ENCODE peak calls at places on chromosomes 11 and 22, in six cellular contexts. One of them, this sample, is unnamed.

GRCh38 chr22:48234011-48234410 is 1471.6 kb downstream of the TBC1D22A start:
- DNase-seq in NCI-H82: no peak
- DNase-seq in IMR-90: no peak
- DNase-seq in erythroblast: no peak
- DNase-seq in AG20443: no peak
- DNase-seq in ELF-1: peak
- DNase-seq in this sample: no peak

GRCh38 chr11:115042002-115042401 is 363.7 kb downstream of the NXPE2 start:
- DNase-seq in IMR-90: no peak
- DNase-seq in NCI-H82: peak
- DNase-seq in ELF-1: no peak
- DNase-seq in erythroblast: no peak
- DNase-seq in AG20443: no peak
- DNase-seq in this sample: no peak

GRCh38 chr11:128187829-128188228 is 399.5 kb downstream of the ETS1 start:
- DNase-seq in NCI-H82: no peak
- DNase-seq in AG20443: no peak
- DNase-seq in ELF-1: no peak
- DNase-seq in erythroblast: no peak
- DNase-seq in IMR-90: peak
- DNase-seq in this sample: no peak

GRCh38 chr11:64340671-64341335 is 799 bp downstream of the CCDC88B start:
- DNase-seq in AG20443: no peak
- DNase-seq in IMR-90: no peak
- DNase-seq in erythroblast: peak
- DNase-seq in ELF-1: peak
- DNase-seq in NCI-H82: peak
- DNase-seq in this sample: no peak

GRCh38 chr11:75101424-75102128 is 4.9 kb upstream of the OR2AT4 start:
- DNase-seq in IMR-90: no peak
- DNase-seq in NCI-H82: no peak
- DNase-seq in erythroblast: peak
- DNase-seq in ELF-1: no peak
- DNase-seq in AG20443: no peak
- DNase-seq in this sample: no peak

GRCh38 chr11:76257040-76257730 is 50.9 kb upstream of the WNT11 start:
- DNase-seq in erythroblast: no peak
- DNase-seq in AG20443: no peak
- DNase-seq in IMR-90: no peak
- DNase-seq in ELF-1: peak
- DNase-seq in NCI-H82: no peak
- DNase-seq in this sample: no peak

GRCh38 chr11:125141686-125142535 is 22.6 kb upstream of the PKNOX2 start:
- DNase-seq in IMR-90: peak
- DNase-seq in ELF-1: peak
- DNase-seq in AG20443: peak
- DNase-seq in erythroblast: peak
- DNase-seq in NCI-H82: peak
- DNase-seq in this sample: peak

GRCh38 chr22:20182378-20182777 is 31.5 kb upstream of the CCDC188 start:
- DNase-seq in erythroblast: no peak
- DNase-seq in IMR-90: no peak
- DNase-seq in NCI-H82: no peak
- DNase-seq in AG20443: no peak
- DNase-seq in ELF-1: no peak
- DNase-seq in this sample: no peak

GRCh38 chr11:2744166-2744565 is 44.4 kb upstream of the KCNQ1OT1 start:
- DNase-seq in AG20443: no peak
- DNase-seq in NCI-H82: no peak
- DNase-seq in erythroblast: no peak
- DNase-seq in IMR-90: no peak
- DNase-seq in ELF-1: no peak
- DNase-seq in this sample: no peak

GRCh38 chr22:41531736-41532477 is 12.4 kb downstream of the POLR3H start:
- DNase-seq in erythroblast: no peak
- DNase-seq in IMR-90: no peak
- DNase-seq in ELF-1: no peak
- DNase-seq in NCI-H82: no peak
- DNase-seq in AG20443: no peak
- DNase-seq in this sample: no peak

GRCh38 chr22:43976861-43977795 is 21.9 kb downstream of the SAMM50 start:
- DNase-seq in ELF-1: no peak
- DNase-seq in NCI-H82: no peak
- DNase-seq in AG20443: no peak
- DNase-seq in IMR-90: no peak
- DNase-seq in erythroblast: no peak
- DNase-seq in this sample: no peak